ENCODE peak calls at places on chromosome 7, in five cellular contexts. W is endothelial cell of umbilical vein, B is cardiac fibroblast, Z is gastrocnemius medialis, X is AG04449. N is an unnamed sample.

GRCh38 chr7:44287488-44288380 is 37.7 kb downstream of the CAMK2B start:
- DNase-seq in Z (peak; percentile 2), W (no peak), B (no peak), X (no peak), N (no peak)

GRCh38 chr7:95636140-95636539 is 39.8 kb upstream of the PDK4 start:
- DNase-seq in Z (no peak), W (no peak), X (no peak), B (peak; percentile 43), N (peak; percentile 31)

GRCh38 chr7:105227391-105227790 is 161.3 kb downstream of the SRPK2 start:
- DNase-seq in X (no peak), W (no peak), Z (no peak), B (no peak), N (no peak)

GRCh38 chr7:44973610-44974401 is 5.0 kb downstream of the MYO1G start:
- DNase-seq in W (peak; percentile 39), B (peak; percentile 43), X (no peak), Z (no peak), N (peak; percentile 59)

GRCh38 chr7:7857143-7857583 is 111.4 kb upstream of the GLCCI1 start:
- DNase-seq in W (no peak), Z (peak; percentile 41), X (no peak), B (no peak), N (no peak)

GRCh38 chr7:140506788-140507464 is 27.6 kb upstream of the MKRN1 start:
- DNase-seq in W (no peak), B (peak; percentile 23), Z (peak; percentile 50), X (peak; percentile 68), N (peak; percentile 96)

GRCh38 chr7:7870590-7870989 is 98.0 kb upstream of the GLCCI1 start:
- DNase-seq in X (no peak), W (no peak), B (no peak), Z (no peak), N (no peak)

GRCh38 chr7:141271451-141271850 is 197.6 kb downstream of the TMEM178B start:
- DNase-seq in X (no peak), B (no peak), Z (no peak), W (no peak), N (no peak)

GRCh38 chr7:80498481-80499349 is 13.1 kb downstream of the GNAT3 start:
- DNase-seq in B (peak; percentile 81), Z (no peak), W (peak; percentile 41), X (no peak), N (peak; percentile 94)

GRCh38 chr7:27158436-27159277 is 2.2 kb upstream of the HOXA7 start:
- DNase-seq in B (no peak), X (no peak), Z (no peak), W (peak; percentile 72), N (no peak)
- H3K4me3 ChIP-seq in B (no peak overlapping the region), X (no peak overlapping the region), Z (no peak overlapping the region), W (peak overlapping the region; percentile 30), N (no peak overlapping the region)

DNA sequence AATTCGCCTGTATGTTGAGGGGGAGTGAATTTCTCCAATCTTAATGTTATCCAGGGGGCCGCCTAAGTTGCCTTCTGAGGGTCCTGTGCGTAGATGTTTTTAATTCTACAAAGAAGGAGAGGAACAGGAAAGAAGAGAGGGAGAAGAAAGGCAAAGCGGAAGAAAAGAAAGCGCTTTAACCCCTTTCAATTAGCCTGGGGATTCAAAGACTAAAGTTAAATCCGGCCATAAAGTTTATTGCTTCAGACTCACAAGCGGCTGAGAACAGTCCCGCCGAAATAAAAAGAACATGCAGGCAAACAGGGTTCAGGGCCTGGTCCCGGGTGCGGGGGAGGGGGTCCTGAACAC is 4.5 kb downstream of the HOXA5 start:
- DNase-seq in Z (no peak), W (no peak), B (no peak), X (no peak), N (no peak)
- H3K4me3 ChIP-seq in Z (no peak overlapping the region), W (peak overlapping the region; percentile 24), B (no peak overlapping the region), X (no peak overlapping the region), N (no peak overlapping the region)

DNA sequence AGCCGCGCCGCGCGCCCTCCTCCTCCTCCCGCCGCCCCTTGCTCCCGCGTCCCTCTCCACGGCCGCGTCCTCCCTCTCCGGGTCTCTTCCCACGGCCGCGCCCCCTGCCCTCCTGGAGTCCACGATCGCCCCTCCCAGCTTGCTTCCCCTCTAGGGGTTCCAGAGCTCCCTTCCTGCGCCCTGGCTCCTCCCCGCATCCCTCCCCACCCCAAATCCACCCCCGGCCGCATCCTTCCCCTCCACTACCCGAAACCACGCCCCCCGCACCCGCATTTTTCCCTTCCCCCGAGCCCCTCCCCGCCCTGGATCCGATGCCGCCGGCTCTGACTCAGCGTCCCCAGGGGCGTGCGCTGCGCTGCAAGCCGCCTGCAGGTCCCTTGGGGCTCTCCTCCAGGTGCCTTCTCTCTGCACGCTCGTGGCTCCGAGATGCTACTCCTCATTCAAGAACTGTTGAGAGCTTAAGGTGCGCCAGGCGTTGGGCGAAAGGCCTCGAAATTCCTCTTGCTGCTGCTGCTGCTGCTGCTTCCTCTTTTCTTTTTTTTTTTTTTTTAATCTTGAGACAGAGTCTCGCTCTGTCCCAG is 347 bp upstream of the TMEM130 start:
- DNase-seq in W (no peak), X (no peak), Z (no peak), B (peak; percentile 58), N (peak; percentile 46)
- H3K4me3 ChIP-seq in W (no peak overlapping the region), X (peak overlapping the region; percentile 62), Z (peak overlapping the region; percentile 27), B (peak overlapping the region; percentile 46), N (peak overlapping the region; percentile 47)

DNA sequence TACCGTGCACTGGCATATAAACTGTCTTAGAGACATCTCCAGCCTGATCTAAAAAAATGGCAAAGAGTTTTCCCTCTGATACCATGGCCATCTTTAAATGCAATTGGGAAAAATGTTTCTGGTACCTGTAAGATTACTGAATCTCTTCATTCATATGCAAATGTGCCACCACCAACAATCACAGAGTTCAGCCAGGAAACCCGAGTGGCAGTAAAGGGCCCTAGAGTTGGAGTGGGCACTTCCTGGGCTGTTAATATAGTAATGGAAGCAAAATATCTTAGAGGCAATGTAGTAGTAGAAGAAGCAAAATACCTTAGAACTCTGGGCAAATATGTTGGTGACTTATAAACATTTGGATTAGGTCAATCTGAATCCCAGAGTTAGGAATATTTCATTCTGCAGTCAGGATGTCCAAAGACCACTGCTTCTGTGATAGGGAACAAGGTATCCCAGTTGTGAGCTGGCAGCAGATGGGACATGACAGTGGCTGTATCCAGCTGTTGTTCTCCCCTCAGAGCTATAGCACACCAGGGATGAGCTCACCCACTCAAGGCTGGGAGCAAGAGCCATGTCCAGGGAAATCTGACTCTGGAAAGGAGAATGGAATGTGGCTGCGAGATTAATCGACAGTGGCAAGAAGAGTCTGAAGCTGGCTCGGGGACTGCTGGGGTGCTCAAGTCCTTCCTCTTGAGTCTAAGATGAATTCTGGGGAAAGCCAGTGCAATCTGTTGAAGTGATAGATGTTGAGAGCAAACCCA is 332.0 kb downstream of the PHTF2 start:
- DNase-seq in X (no peak), Z (no peak), B (no peak), W (no peak), N (no peak)
- H3K4me3 ChIP-seq in X (no peak overlapping the region), Z (no peak overlapping the region), B (no peak overlapping the region), W (no peak overlapping the region), N (no peak overlapping the region)

GRCh38 chr7:55086413-55087201 is 67.8 kb downstream of the EGFR start:
- DNase-seq in Z (no peak), W (peak; percentile 64), B (peak; percentile 90), X (peak; percentile 40), N (peak; percentile 87)

GRCh38 chr7:55084307-55084706 is 65.5 kb downstream of the EGFR start:
- DNase-seq in X (no peak), B (no peak), W (no peak), Z (no peak), N (no peak)

GRCh38 chr7:55087521-55087961 is 68.7 kb downstream of the EGFR start:
- DNase-seq in X (no peak), W (no peak), B (no peak), Z (no peak), N (no peak)

GRCh38 chr7:55083206-55083605 is 64.4 kb downstream of the EGFR start:
- DNase-seq in W (no peak), Z (no peak), B (peak; percentile 66), X (no peak), N (peak; percentile 64)

DNA sequence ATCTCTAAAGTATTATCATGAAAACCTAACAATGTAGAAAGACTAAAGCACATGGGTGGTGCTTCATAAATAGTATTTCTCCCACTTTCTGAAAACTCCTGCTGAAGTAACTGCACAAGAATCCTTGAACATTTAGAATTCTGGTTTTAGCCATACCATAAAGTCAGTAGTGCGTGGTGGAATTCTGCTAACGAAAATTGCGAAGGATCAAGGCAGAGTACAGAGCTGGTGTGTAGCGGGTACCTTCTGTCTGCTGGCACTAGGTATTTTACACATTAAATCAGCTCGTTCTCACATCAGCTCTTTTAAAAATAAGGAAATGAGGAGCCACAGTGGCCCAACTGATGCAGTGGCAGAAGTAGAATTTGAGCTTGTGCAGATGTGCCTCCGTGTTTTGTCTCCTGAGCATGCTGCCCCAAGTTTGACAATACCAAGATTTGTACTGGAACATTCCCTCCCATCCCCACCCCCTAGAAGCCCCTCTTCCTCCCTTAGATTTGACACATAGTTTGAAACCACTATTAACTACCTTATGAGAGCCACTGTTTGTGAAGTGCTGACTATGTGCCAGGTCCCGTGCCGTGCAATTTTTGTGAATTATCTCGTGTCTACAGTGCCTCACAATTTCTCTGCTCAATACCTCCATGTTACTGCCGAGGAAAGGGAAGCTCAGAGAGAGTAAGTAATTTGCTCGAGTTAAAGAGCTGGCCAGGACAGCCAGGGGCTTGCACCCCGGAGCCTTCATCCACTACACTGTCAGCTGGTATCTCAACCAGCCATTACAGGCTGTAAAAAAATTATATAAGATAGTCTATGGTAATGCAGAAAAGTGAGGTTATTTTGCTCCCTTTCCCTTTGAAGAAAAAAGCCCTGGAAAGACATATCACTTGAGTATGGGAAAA is 66.9 kb downstream of the EGFR start:
- DNase-seq in X (no peak), Z (no peak), W (no peak), B (no peak), N (no peak)
- H3K4me3 ChIP-seq in X (peak overlapping the region; percentile 27), Z (no peak overlapping the region), W (no peak overlapping the region), B (peak overlapping the region; percentile 9), N (no peak overlapping the region)

DNA sequence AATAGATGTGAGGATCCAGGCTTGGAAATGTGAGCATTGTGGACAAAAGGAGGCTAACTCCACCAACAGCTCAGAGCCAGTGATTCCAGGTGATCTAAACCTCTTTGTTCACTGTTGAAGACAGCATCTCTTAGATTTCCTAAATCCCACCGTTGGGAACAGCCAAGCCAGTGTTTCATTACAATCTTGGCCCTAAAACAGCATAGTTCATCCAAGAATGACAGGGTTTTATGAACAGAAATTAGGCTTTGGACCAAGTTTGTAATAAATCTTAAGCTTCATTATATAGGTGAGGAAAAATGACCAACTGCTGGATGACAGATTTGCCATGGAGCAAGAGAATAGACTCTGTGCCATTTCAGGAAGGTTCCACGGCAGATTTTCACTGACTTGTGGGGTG is 65.8 kb downstream of the MTURN start:
- DNase-seq in X (no peak), B (no peak), Z (no peak), W (no peak), N (no peak)
- H3K4me3 ChIP-seq in X (no peak overlapping the region), B (no peak overlapping the region), Z (no peak overlapping the region), W (no peak overlapping the region), N (no peak overlapping the region)

GRCh38 chr7:28500143-28500542 is 87.8 kb downstream of the CREB5 start:
- DNase-seq in W (no peak), B (no peak), Z (no peak), X (no peak), N (no peak)
- H3K4me3 ChIP-seq in W (no peak overlapping the region), B (no peak overlapping the region), Z (no peak overlapping the region), X (no peak overlapping the region), N (no peak overlapping the region)